ENCODE peak calls at places on chromosomes 4 and X, in four cellular contexts. D, H, R and J are unnamed samples.

GRCh38 chrX:66731398-66731797 is 92.5 kb upstream of the EDA2R start:
- DNase-seq in R (no peak), D (no peak), H (peak), J (no peak)

GRCh38 chr4:22514431-22514830 is 1.4 kb downstream of the ADGRA3 start:
- DNase-seq in D (no peak), R (no peak), H (no peak), J (no peak)

GRCh38 chr4:112284662-112285411 is 867 bp downstream of the TIFA start:
- DNase-seq in H (no peak), D (no peak), R (peak), J (no peak)

GRCh38 chrX:123860506-123860840 is 620 bp downstream of the XIAP start:
- DNase-seq in R (no peak), H (peak), D (no peak), J (no peak)

GRCh38 chrX:46386511-46386910 is 158.7 kb downstream of the ZNF674 start:
- DNase-seq in D (no peak), H (no peak), R (no peak), J (no peak)

GRCh38 chr4:125433453-125433852 is 118.7 kb downstream of the FAT4 start:
- DNase-seq in D (no peak), H (no peak), R (no peak), J (no peak)

GRCh38 chrX:112734250-112734649 is 54.5 kb upstream of the LHFPL1 start:
- DNase-seq in R (no peak), H (no peak), D (no peak), J (no peak)

GRCh38 chrX:38887222-38887621 is 86.0 kb downstream of the MID1IP1 start:
- DNase-seq in R (no peak), H (no peak), D (no peak), J (no peak)

GRCh38 chr4:1470816-1471442 is 64.7 kb upstream of the NKX1-1 start:
- DNase-seq in D (no peak), H (no peak), R (no peak), J (no peak)

GRCh38 chr4:929970-930625 is 2.0 kb downstream of the GAK start:
- DNase-seq in D (no peak), H (no peak), R (no peak), J (no peak)

GRCh38 chr4:82643994-82644730 is 82.4 kb upstream of the TMEM150C start:
- DNase-seq in R (no peak), D (no peak), H (no peak), J (no peak)

GRCh38 chr4:82587826-82588225 is 26.0 kb upstream of the TMEM150C start:
- DNase-seq in R (no peak), D (no peak), H (no peak), J (no peak)

GRCh38 chrX:320126-320783 is 1.7 kb upstream of the GTPBP6 start:
- DNase-seq in H (no peak), R (no peak), D (no peak), J (peak)

GRCh38 chr4:182835006-182835740 is 82.0 kb downstream of the DCTD start:
- DNase-seq in D (no peak), H (no peak), R (no peak), J (no peak)

GRCh38 chrX:129360175-129360574 is 163.1 kb downstream of the SMARCA1 start:
- DNase-seq in H (peak), R (no peak), D (peak), J (no peak)

GRCh38 chrX:70166601-70167590 is 10.4 kb upstream of the DGAT2L6 start:
- DNase-seq in R (no peak), D (no peak), H (no peak), J (no peak)

GRCh38 chr4:2932951-2933565 is 30.1 kb downstream of the NOP14 start:
- DNase-seq in H (no peak), R (no peak), D (no peak), J (peak)

GRCh38 chr4:139229534-139230039 is 50.4 kb downstream of the MGARP start:
- DNase-seq in D (no peak), H (peak), R (no peak), J (no peak)